ENCODE peak calls at places on chromosomes 16 and 17, in nine cellular contexts. H is fibroblast of pulmonary artery; B is CD8-positive, alpha-beta T cell; F is mammary epithelial cell; D is HFF-Myc; C is GM12865; L is BE2C; P is skeletal muscle cell; K is HepG2. I is an unnamed sample.

GRCh38 chr17:62693616-62694415 is 66.3 kb downstream of the MRC2 start:
- DNase-seq in C (no peak), D (no peak), H (no peak), K (no peak), F (peak; percentile 72), B (no peak), L (no peak), P (no peak), I (peak; percentile 58)

GRCh38 chr16:55372792-55373488 is 48.9 kb downstream of the IRX6 start:
- DNase-seq in F (no peak), B (no peak), K (no peak), L (peak; percentile 12), C (no peak), H (no peak), P (no peak), D (no peak), I (no peak)

GRCh38 chr17:43846221-43846712 is 709 bp upstream of the CD300LG start:
- DNase-seq in K (peak; percentile 61), P (peak; percentile 9), D (peak; percentile 17), H (peak; percentile 81), B (peak; percentile 55), L (peak; percentile 88), F (peak; percentile 46), C (peak; percentile 65), I (peak; percentile 72)

GRCh38 chr16:87702325-87702811 is 63.4 kb downstream of the KLHDC4 start:
- DNase-seq in B (no peak), K (peak; percentile 19), F (no peak), H (peak; percentile 37), L (peak; percentile 60), C (peak; percentile 84), P (no peak), D (no peak), I (no peak)

GRCh38 chr17:40286473-40286872 is 1.2 kb upstream of the CDC6 start:
- DNase-seq in D (no peak), P (no peak), C (no peak), F (no peak), H (no peak), L (no peak), B (no peak), K (peak; percentile 76), I (no peak)

GRCh38 chr16:66521951-66522771 is 27.8 kb downstream of the TK2 start:
- DNase-seq in F (peak; percentile 100), L (no peak), D (no peak), K (no peak), C (peak; percentile 94), P (no peak), B (peak; percentile 17), H (peak; percentile 67), I (peak; percentile 81)

GRCh38 chr16:81778861-81779539 is at the start of gene PLCG2:
- DNase-seq in P (no peak), B (peak; percentile 44), F (peak; percentile 74), D (no peak), L (peak; percentile 70), K (no peak), H (peak; percentile 16), C (peak; percentile 85), I (peak; percentile 74)

GRCh38 chr17:6479626-6480324 is 35.5 kb downstream of the PIMREG start:
- DNase-seq in K (no peak), F (no peak), B (no peak), L (no peak), P (no peak), H (peak; percentile 26), D (no peak), C (no peak), I (no peak)

GRCh38 chr16:88639231-88640038 is 1.1 kb downstream of the IL17C start:
- DNase-seq in H (no peak), P (no peak), C (no peak), D (no peak), L (no peak), F (no peak), K (no peak), B (no peak), I (no peak)

GRCh38 chr16:8885674-8886592 is 3.8 kb downstream of the LITAFD start:
- DNase-seq in B (no peak), F (peak; percentile 51), D (no peak), L (peak; percentile 74), C (no peak), P (no peak), K (peak; percentile 46), H (peak; percentile 40), I (peak; percentile 43)

GRCh38 chr17:16439303-16439791 is 24.0 kb downstream of the TRPV2 start:
- DNase-seq in H (peak; percentile 42), L (no peak), K (no peak), P (no peak), C (peak; percentile 64), F (no peak), D (no peak), B (no peak), I (no peak)

GRCh38 chr17:1931759-1932579 is 93.2 kb downstream of the RTN4RL1 start:
- DNase-seq in L (no peak), H (no peak), B (no peak), D (no peak), F (peak; percentile 8), K (peak; percentile 56), C (no peak), P (no peak), I (peak; percentile 49)

GRCh38 chr16:69917739-69918138 is 33.4 kb upstream of the CLEC18A start:
- DNase-seq in D (peak; percentile 81), L (no peak), F (peak; percentile 89), H (peak; percentile 98), P (peak; percentile 95), C (no peak), B (no peak), K (no peak), I (peak; percentile 92)

GRCh38 chr17:42918902-42919521 is 18.4 kb downstream of the G6PC1 start:
- DNase-seq in F (no peak), P (no peak), C (no peak), D (no peak), K (peak; percentile 55), H (no peak), B (no peak), L (no peak), I (no peak)

GRCh38 chr16:69349508-69349907 is 2.1 kb downstream of the TMED6 start:
- DNase-seq in C (no peak), H (no peak), L (no peak), B (no peak), D (no peak), P (no peak), F (no peak), K (no peak), I (no peak)

GRCh38 chr17:73521376-73521775 is 122.9 kb downstream of the SDK2 start:
- DNase-seq in P (no peak), F (no peak), B (no peak), K (no peak), L (no peak), H (no peak), C (no peak), D (no peak), I (no peak)

GRCh38 chr16:24986512-24987303 is 28.5 kb downstream of the ARHGAP17 start:
- DNase-seq in L (no peak), F (no peak), B (no peak), C (no peak), D (no peak), H (peak; percentile 96), P (peak; percentile 65), K (peak; percentile 83), I (peak; percentile 49)
- H3K4me3 ChIP-seq in L (no peak overlapping the region), F (no peak overlapping the region), B (no peak overlapping the region), C (no peak overlapping the region), D (peak overlapping the region; percentile 14), H (peak overlapping the region; percentile 11), P (no peak overlapping the region), K (peak overlapping the region; percentile 2), I (no peak overlapping the region)

GRCh38 chr16:51132484-51132883 is 18.6 kb downstream of the SALL1 start:
- DNase-seq in C (no peak), F (no peak), D (no peak), K (peak; percentile 56), B (no peak), H (no peak), P (no peak), L (no peak), I (no peak)
- H3K4me3 ChIP-seq in C (no peak overlapping the region), F (no peak overlapping the region), D (no peak overlapping the region), K (no peak overlapping the region), B (no peak overlapping the region), H (no peak overlapping the region), P (no peak overlapping the region), L (no peak overlapping the region), I (no peak overlapping the region)

GRCh38 chr16:86342161-86342560 is 168.2 kb upstream of the FOXF1 start:
- DNase-seq in P (no peak), K (no peak), C (no peak), F (no peak), B (no peak), H (no peak), D (no peak), L (no peak), I (no peak)

GRCh38 chr16:86344586-86344871 is 165.8 kb upstream of the FOXF1 start:
- DNase-seq in D (no peak), H (no peak), F (no peak), P (no peak), B (no peak), C (no peak), K (no peak), L (no peak), I (no peak)

GRCh38 chr16:86343733-86344585 is 166.4 kb upstream of the FOXF1 start:
- DNase-seq in L (peak; percentile 69), H (peak; percentile 65), P (no peak), B (no peak), F (no peak), K (no peak), D (no peak), C (no peak), I (no peak)

GRCh38 chr16:86344881-86345280 is 165.4 kb upstream of the FOXF1 start:
- DNase-seq in L (no peak), K (no peak), P (no peak), F (no peak), B (no peak), C (no peak), H (no peak), D (no peak), I (no peak)

DNA sequence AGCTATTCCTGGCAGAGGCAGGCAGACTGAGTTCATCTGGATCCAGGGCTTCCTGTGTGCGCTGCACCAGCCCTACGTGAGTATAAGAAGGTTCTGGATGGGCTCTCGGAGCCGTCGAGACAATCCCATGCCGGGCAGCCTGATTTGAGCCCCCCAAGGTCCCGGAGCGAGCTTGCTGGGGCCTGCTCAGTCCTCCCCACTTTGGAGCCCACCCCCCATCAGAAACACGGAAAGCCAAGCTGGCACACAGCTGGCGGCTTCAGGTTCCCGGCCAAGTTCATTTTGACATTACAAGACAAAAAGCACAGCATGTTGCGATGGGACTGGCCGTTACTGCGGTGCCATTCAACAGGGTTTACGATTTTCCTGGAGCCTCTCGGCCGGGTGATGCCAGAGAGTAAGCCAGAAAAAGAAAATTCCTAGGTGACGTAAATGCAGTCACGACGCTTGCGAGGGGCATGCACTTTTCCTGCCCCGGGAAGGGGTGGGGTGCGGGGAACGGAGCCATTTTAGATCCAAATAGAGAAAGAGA is 167.2 kb upstream of the FOXF1 start:
- DNase-seq in B (no peak), K (no peak), C (no peak), P (peak; percentile 34), D (no peak), F (peak; percentile 21), H (peak; percentile 85), L (peak; percentile 56), I (no peak)
- H3K4me3 ChIP-seq in B (no peak overlapping the region), K (no peak overlapping the region), C (no peak overlapping the region), P (peak overlapping the region; percentile 9), D (no peak overlapping the region), F (no peak overlapping the region), H (no peak overlapping the region), L (peak overlapping the region; percentile 37), I (no peak overlapping the region)

DNA sequence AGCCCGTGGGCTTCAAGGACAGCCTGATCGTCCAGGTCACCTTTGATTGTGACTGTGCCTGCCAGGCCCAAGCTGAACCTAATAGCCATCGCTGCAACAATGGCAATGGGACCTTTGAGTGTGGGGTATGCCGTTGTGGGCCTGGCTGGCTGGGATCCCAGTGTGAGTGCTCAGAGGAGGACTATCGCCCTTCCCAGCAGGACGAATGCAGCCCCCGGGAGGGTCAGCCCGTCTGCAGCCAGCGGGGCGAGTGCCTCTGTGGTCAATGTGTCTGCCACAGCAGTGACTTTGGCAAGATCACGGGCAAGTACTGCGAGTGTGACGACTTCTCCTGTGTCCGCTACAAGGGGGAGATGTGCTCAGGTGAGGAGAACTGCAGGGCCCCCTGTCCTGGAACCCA is 31.5 kb upstream of the EFCAB13 start:
- DNase-seq in C (no peak), F (no peak), H (no peak), K (no peak), L (no peak), B (no peak), P (no peak), D (no peak), I (no peak)
- H3K4me3 ChIP-seq in C (no peak overlapping the region), F (no peak overlapping the region), H (no peak overlapping the region), K (no peak overlapping the region), L (no peak overlapping the region), B (no peak overlapping the region), P (no peak overlapping the region), D (no peak overlapping the region), I (no peak overlapping the region)